ENCODE peak calls at places on chromosomes 16 and 17, in four cellular contexts. B is K562, S is HCT116, W is SK-N-SH. I is an unnamed sample.

GRCh38 chr17:62720126-62720850 is 87.8 kb downstream of the MARCHF10 start:
- DNase-seq in B (peak; percentile 24), S (no peak), W (no peak), I (peak; percentile 36)

GRCh38 chr16:28012031-28012445 is 51.5 kb downstream of the GSG1L start:
- DNase-seq in B (peak; percentile 25), S (no peak), W (no peak), I (no peak)

GRCh38 chr17:38464723-38465419 is 36.6 kb downstream of the ARHGAP23 start:
- DNase-seq in S (peak; percentile 64), B (peak; percentile 79), W (peak; percentile 96), I (no peak)

GRCh38 chr17:48610282-48611211 is at the start of gene HOXB7:
- DNase-seq in S (no peak), B (peak; percentile 84), W (peak; percentile 79), I (no peak)

GRCh38 chr17:78933025-78933958 is 8.1 kb upstream of the TIMP2 start:
- DNase-seq in S (peak; percentile 80), B (no peak), W (peak; percentile 68), I (peak; percentile 93)

GRCh38 chr16:30998852-30999761 is 11.3 kb downstream of the STX1B start:
- DNase-seq in S (no peak), B (no peak), W (no peak), I (peak; percentile 92)

GRCh38 chr17:30068465-30068864 is 48.2 kb upstream of the NSRP1 start:
- DNase-seq in B (no peak), W (no peak), S (no peak), I (no peak)

GRCh38 chr17:29557085-29557697 is 9.6 kb downstream of the ABHD15 start:
- DNase-seq in W (no peak), S (no peak), B (peak; percentile 53), I (no peak)

GRCh38 chr17:17152385-17152784 is 53.7 kb downstream of the PLD6 start:
- DNase-seq in B (no peak), S (no peak), W (no peak), I (no peak)

GRCh38 chr17:17391575-17392370 is 85.0 kb upstream of the MED9 start:
- DNase-seq in S (no peak), W (no peak), B (peak; percentile 27), I (no peak)

GRCh38 chr16:15607700-15608396 is 35.1 kb downstream of the MARF1 start:
- DNase-seq in S (no peak), W (no peak), B (no peak), I (peak; percentile 67)

GRCh38 chr17:32117399-32117798 is 24.9 kb upstream of the RHOT1 start:
- DNase-seq in S (no peak), B (no peak), W (no peak), I (no peak)

GRCh38 chr17:31907342-31907975 is 6.0 kb upstream of the UTP6 start:
- DNase-seq in B (no peak), S (no peak), W (no peak), I (no peak)

GRCh38 chr17:79985361-79985760 is 50.3 kb downstream of the TBC1D16 start:
- DNase-seq in B (no peak), S (no peak), W (no peak), I (no peak)

GRCh38 chr16:63720848-63721247 is 1401.0 kb downstream of the CDH11 start:
- DNase-seq in S (no peak), W (no peak), B (no peak), I (no peak)

GRCh38 chr17:41407226-41407625 is 9.8 kb upstream of the KRT31 start:
- DNase-seq in S (no peak), B (no peak), W (no peak), I (no peak)

GRCh38 chr17:57915980-57916757 is 39.0 kb downstream of the CUEDC1 start:
- DNase-seq in W (peak; percentile 70), S (no peak), B (no peak), I (no peak)

GRCh38 chr16:84810518-84811273 is 9.1 kb upstream of the CRISPLD2 start:
- DNase-seq in S (no peak), B (no peak), W (no peak), I (no peak)

GRCh38 chr17:11244781-11245180 is 3.8 kb downstream of the SHISA6 start:
- DNase-seq in S (no peak), B (no peak), W (no peak), I (no peak)

GRCh38 chr17:79971651-79972050 is 64.0 kb downstream of the TBC1D16 start:
- DNase-seq in S (no peak), W (no peak), B (no peak), I (no peak)

GRCh38 chr16:30567991-30568638 is 3.4 kb downstream of the ZNF688 start:
- DNase-seq in B (no peak), W (no peak), S (no peak), I (peak; percentile 62)

GRCh38 chr17:18006495-18007239 is 32.3 kb downstream of the ATPAF2 start:
- DNase-seq in W (no peak), S (no peak), B (peak; percentile 49), I (no peak)

GRCh38 chr17:61338000-61338864 is 61.4 kb upstream of the TBX2 start:
- DNase-seq in S (peak; percentile 84), B (no peak), W (no peak), I (peak; percentile 50)

GRCh38 chr17:10013360-10014112 is 108.5 kb upstream of the RCVRN start:
- DNase-seq in W (no peak), B (no peak), S (no peak), I (no peak)

GRCh38 chr16:29877266-29877961 is 14.4 kb upstream of the CDIPT start:
- DNase-seq in W (peak; percentile 78), S (peak; percentile 66), B (peak; percentile 98), I (no peak)

GRCh38 chr16:3120435-3120834 is 8.0 kb downstream of the ZNF205 start:
- DNase-seq in W (no peak), B (no peak), S (no peak), I (no peak)

GRCh38 chr16:3121843-3122467 is 9.6 kb downstream of the ZNF205 start:
- DNase-seq in W (no peak), S (no peak), B (no peak), I (no peak)

GRCh38 chr16:3122926-3123570 is 10.7 kb downstream of the ZNF205 start:
- DNase-seq in W (no peak), B (no peak), S (no peak), I (no peak)

GRCh38 chr16:3127745-3128144 is 7.1 kb upstream of the ZNF213 start:
- DNase-seq in S (no peak), B (no peak), W (no peak), I (no peak)

DNA sequence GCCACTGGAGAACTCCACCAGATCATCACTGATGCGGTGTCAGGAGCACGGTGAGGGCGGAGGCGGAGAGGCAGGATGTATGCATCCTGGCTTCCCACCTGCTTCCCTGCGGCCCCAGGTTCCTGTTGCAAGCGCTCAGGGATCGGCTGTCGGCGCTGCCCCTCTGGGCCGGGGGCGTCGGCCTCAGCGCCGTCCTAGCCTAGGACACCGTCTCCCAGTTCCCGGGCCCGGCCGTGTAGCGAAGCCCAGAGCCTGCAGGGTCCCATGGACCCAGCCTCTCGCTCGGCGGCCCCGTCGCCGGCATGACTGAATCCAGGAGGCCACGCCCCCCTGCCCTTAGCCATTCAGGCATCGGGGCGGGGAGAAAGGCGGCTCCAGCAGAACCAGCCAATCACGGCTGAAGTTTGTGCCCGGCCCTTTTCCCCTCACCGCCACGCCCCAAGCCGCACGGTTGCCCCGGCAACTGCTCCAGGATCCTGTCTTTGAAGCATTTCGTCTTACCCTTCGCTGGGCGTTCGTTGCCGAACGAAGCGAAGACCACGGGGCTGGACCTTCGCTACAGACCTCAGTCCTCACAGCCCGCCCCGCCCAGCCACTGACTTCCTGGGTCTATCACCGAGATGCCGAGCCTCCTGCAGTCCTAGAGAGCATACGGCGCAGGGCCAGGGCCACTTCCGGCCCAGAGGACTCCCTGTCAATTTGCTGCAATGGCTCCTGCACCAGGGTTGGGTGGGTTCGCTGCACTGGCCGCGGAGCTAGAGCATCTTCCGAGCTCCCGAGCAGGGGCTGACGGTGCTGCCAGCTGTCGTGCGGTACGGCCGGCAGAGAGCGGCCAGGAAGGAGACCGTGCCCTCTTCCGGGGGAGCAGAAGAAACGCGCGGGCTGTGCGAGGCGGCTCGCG is 10.6 kb upstream of the ZNF213 start:
- DNase-seq in B (peak; percentile 97), W (peak; percentile 96), S (peak; percentile 85), I (peak; percentile 91)
- TF ChIP-seq ELF1 in B (peak; percentile 95), W (peak; percentile 84), S (no peak), I (peak; percentile 89)

DNA sequence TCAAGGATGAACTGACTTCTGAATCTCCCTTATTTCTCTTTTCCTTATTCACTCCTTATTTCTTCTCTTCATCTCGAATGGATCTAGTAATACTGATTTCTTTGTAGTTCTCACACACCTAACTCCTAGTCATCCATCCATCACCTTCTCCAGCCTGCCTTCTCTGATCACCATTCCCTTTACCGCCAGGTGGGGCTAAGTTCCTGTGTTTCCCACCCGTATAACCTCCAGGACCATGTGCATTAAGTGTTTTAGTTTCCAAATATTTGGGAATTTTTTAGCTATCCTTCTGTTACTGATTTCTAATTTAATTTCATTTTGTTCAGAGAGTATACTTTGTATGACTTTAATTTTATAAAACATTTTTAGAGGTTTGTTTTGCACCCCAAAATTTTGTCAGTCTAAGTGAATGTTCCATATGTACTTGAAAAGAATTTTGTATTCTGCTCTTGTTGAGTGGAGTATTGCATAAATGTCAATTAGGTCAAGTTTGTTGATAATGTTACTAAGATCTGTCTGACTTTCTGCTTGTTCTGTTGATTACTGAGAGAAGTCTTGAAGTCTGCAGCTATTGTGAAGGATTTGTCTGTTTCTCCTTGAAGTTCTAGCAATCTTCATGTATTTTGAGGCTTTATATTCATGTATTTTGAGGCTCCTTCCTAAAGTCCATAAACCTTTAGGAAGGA is 8.8 kb downstream of the BPTF start:
- DNase-seq in W (no peak), S (no peak), B (peak; percentile 35), I (no peak)
- TF ChIP-seq ELF1 in W (no peak), S (no peak), B (no peak), I (no peak)

GRCh38 chr17:13460646-13461045 is 141.1 kb downstream of the HS3ST3A1 start:
- DNase-seq in B (no peak), W (no peak), S (no peak), I (no peak)

GRCh38 chr17:13465678-13466077 is 136.1 kb downstream of the HS3ST3A1 start:
- DNase-seq in W (no peak), S (no peak), B (no peak), I (no peak)

GRCh38 chr17:13462161-13462560 is 139.6 kb downstream of the HS3ST3A1 start:
- DNase-seq in B (no peak), S (no peak), W (no peak), I (peak; percentile 5)

GRCh38 chr17:13462673-13463124 is 139.0 kb downstream of the HS3ST3A1 start:
- DNase-seq in B (no peak), S (no peak), W (no peak), I (peak; percentile 83)
- TF ChIP-seq ELF1 in B (no peak), S (no peak), W (no peak), I (peak; percentile 29)

GRCh38 chr17:13572581-13572980 is 29.1 kb downstream of the HS3ST3A1 start:
- DNase-seq in W (no peak), S (no peak), B (no peak), I (no peak)

GRCh38 chr17:13575922-13576419 is 25.8 kb downstream of the HS3ST3A1 start:
- DNase-seq in B (no peak), S (no peak), W (no peak), I (no peak)

GRCh38 chr17:13569740-13570137 is 32.0 kb downstream of the HS3ST3A1 start:
- DNase-seq in S (no peak), B (no peak), W (no peak), I (no peak)

GRCh38 chr17:13576661-13577526 is 24.8 kb downstream of the HS3ST3A1 start:
- DNase-seq in S (peak; percentile 19), W (no peak), B (no peak), I (no peak)

DNA sequence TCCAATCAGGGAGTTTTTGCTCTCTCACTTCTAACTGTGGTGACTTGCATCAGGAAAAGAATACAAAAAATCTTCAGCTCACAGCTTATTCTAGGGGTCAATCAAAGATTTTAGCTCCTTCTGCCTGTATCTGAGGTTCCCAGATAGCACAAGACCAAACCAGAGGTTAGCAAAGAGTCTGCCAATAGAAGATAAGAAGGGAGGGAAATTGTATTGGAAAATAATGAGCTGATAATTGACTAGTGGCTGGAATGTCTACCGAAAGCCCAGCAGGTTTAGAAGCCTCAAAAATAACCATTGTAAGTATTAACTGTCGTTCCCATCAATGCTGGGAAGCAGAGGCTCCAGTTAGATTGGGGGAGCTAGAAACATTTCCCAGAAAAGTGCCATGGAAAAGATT is 26.3 kb downstream of the HS3ST3A1 start:
- DNase-seq in W (no peak), S (no peak), B (no peak), I (no peak)
- TF ChIP-seq ELF1 in W (no peak), S (no peak), B (no peak), I (no peak)